ENCODE peak calls at places on chromosomes 2 and 18, in four cellular contexts. D is fibroblast of gingiva, O is occipital lobe, Y is mammary epithelial cell. U is an unnamed sample.

GRCh38 chr2:176432439-176432838 is 163.2 kb downstream of the MTX2 start:
- DNase-seq in D (no peak), O (no peak), Y (peak; percentile 27), U (no peak)

GRCh38 chr2:72138011-72138881 is 9.4 kb downstream of the CYP26B1 start:
- DNase-seq in D (no peak), O (no peak), Y (no peak), U (no peak)

GRCh38 chr2:232490221-232491138 is 2.8 kb upstream of the ECEL1 start:
- DNase-seq in D (no peak), O (no peak), Y (no peak), U (no peak)

GRCh38 chr18:8890957-8891464 is 185.7 kb downstream of the MTCL1 start:
- DNase-seq in D (peak; percentile 69), O (no peak), Y (peak; percentile 97), U (peak; percentile 84)

GRCh38 chr2:28231110-28231621 is 161.5 kb upstream of the FOSL2 start:
- DNase-seq in D (peak; percentile 86), O (no peak), Y (peak; percentile 24), U (peak; percentile 49)

GRCh38 chr2:241851325-241852115 is 7.2 kb downstream of the PDCD1 start:
- DNase-seq in D (no peak), O (no peak), Y (no peak), U (no peak)

GRCh38 chr2:180849851-180850250 is 130.6 kb upstream of the UBE2E3 start:
- DNase-seq in D (no peak), O (no peak), Y (no peak), U (no peak)

GRCh38 chr2:63310614-63311013 is 260.0 kb downstream of the OTX1 start:
- DNase-seq in D (no peak), O (no peak), Y (no peak), U (no peak)

GRCh38 chr2:237700583-237701032 is 73.2 kb downstream of the LRRFIP1 start:
- DNase-seq in D (no peak), O (no peak), Y (no peak), U (peak; percentile 71)

GRCh38 chr2:230701308-230701707 is 11.3 kb upstream of the CAB39 start:
- DNase-seq in D (no peak), O (no peak), Y (no peak), U (no peak)

GRCh38 chr2:160427629-160428424 is 65.8 kb downstream of the RBMS1 start:
- DNase-seq in D (peak; percentile 90), O (no peak), Y (peak; percentile 49), U (peak; percentile 85)

GRCh38 chr2:110747522-110748488 is 15.4 kb downstream of the ACOXL start:
- DNase-seq in D (no peak), O (no peak), Y (no peak), U (no peak)

GRCh38 chr2:172693529-172694185 is 42.0 kb upstream of the RAPGEF4 start:
- DNase-seq in D (no peak), O (no peak), Y (no peak), U (peak; percentile 1)

GRCh38 chr2:231715988-231716616 is 7.8 kb downstream of the PTMA start:
- DNase-seq in D (no peak), O (no peak), Y (no peak), U (peak; percentile 27)

GRCh38 chr2:128269358-128270305 is 49.0 kb downstream of the HS6ST1 start:
- DNase-seq in D (no peak), O (peak; percentile 26), Y (no peak), U (no peak)

GRCh38 chr2:43199492-43200481 is 26.6 kb downstream of the ZFP36L2 start:
- DNase-seq in D (no peak), O (no peak), Y (peak; percentile 84), U (no peak)

GRCh38 chr2:72932045-72932444 is 14.7 kb downstream of the EMX1 start:
- DNase-seq in D (no peak), O (no peak), Y (peak; percentile 13), U (no peak)

GRCh38 chr2:43745457-43745856 is 28.4 kb upstream of the DYNC2LI1 start:
- DNase-seq in D (peak; percentile 54), O (no peak), Y (no peak), U (peak; percentile 67)

GRCh38 chr2:18998492-18998891 is 359.9 kb downstream of the OSR1 start:
- DNase-seq in D (peak; percentile 32), O (no peak), Y (no peak), U (peak; percentile 25)

GRCh38 chr2:31331156-31331555 is 83.4 kb downstream of the XDH start:
- DNase-seq in D (no peak), O (no peak), Y (no peak), U (no peak)

GRCh38 chr2:214542866-214543265 is 132.0 kb downstream of the VWC2L start:
- DNase-seq in D (peak; percentile 6), O (no peak), Y (peak; percentile 37), U (peak; percentile 48)

U was measured in adipocyte.